ENCODE peak calls at places on chromosomes 5 and 9, in four cellular contexts. B is endothelial cell of umbilical vein, R is HCT116, X is K562. N is an unnamed sample. For H3K9me3, the result is how much of the 10 kb centered on the place peaks cover.

GRCh38 chr5:144131256-144131655 is 39.2 kb downstream of the YIPF5 start:
- DNase-seq in B (no peak), R (no peak), X (no peak), N (no peak)

GRCh38 chr5:119290161-119290569 is 65.7 kb upstream of the TNFAIP8 start:
- DNase-seq in B (no peak), R (no peak), X (no peak), N (no peak)

GRCh38 chr5:95641803-95642220 is 4.8 kb upstream of the RFESD start:
- DNase-seq in B (no peak), R (no peak), X (no peak), N (no peak)

GRCh38 chr5:171310816-171311697 is 2.0 kb downstream of the TLX3 start:
- DNase-seq in B (peak), R (no peak), X (no peak), N (no peak)

GRCh38 chr5:17802256-17802655 is 168.0 kb downstream of the TAF11L14 start:
- DNase-seq in B (no peak), R (no peak), X (no peak), N (no peak)

GRCh38 chr5:150288361-150288760 is 1.2 kb downstream of the CAMK2A start:
- DNase-seq in B (no peak), R (no peak), X (no peak), N (no peak)

GRCh38 chr9:14277202-14277601 is 36.7 kb downstream of the NFIB start:
- DNase-seq in B (peak), R (peak), X (no peak), N (no peak)

GRCh38 chr9:130500340-130500771 is 55.6 kb downstream of the ASS1 start:
- DNase-seq in B (no peak), R (no peak), X (no peak), N (no peak)

GRCh38 chr5:178067705-178068104 is 45.6 kb upstream of the N4BP3 start:
- DNase-seq in B (no peak), R (no peak), X (no peak), N (no peak)

GRCh38 chr9:127987103-127987614 is 6.4 kb upstream of the EEIG1 start:
- DNase-seq in B (no peak), R (no peak), X (no peak), N (no peak)

GRCh38 chr9:105693435-105694275 is 686 bp upstream of the TMEM38B start:
- DNase-seq in B (no peak), R (no peak), X (no peak), N (no peak)

GRCh38 chr9:133417541-133418461 is at the start of gene REXO4:
- DNase-seq in B (peak), R (peak), X (peak), N (peak)
- TF ChIP-seq POLR2AphosphoS5 in B (no peak), R (peak), X (no peak), N (peak)

GRCh38 chr5:141359790-141360426 is at the start of gene PCDHGB2:
- DNase-seq in B (peak), R (peak), X (no peak), N (no peak)
- H3K9me3 ChIP-seq in B (under half), R (under half), X (under half), N (half or more)

DNA sequence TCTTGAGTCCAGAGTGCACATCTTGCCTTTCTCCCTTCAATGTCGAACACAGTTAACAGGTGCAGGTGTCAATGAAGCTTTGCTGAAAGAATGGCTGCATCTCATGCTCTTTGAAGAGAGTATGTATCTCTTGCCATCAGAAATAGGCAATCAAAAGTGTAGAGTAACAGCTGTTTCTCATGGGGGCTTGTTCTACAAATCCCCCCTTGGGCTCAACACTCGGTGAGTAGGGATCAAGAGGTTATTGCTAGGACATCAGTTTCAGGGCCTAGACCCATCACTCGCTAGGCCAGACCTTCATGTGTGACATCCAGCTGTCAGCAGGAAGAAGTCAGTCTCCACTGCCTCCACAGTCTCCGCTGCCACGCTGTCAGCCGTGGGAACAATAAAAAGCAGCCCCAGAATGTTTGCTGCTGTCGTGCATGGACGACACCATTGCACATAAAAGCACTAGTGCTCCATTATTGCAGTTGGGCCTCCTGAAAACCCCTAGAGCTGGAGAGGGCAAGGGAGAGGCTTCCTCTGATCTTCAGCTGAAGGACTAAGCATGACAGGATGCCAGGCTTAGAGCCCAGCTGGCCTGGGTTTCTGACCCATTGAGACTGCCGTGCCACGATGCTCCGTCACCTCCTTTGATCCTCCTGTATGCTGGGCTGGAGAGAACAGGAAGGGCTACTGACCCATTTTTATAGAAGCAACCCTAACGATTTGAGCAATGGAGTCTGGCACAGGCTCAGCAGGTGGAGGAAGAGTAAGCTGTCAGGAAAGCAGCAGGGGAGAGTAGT is 23.6 kb downstream of the TRAF1 start:
- DNase-seq in B (no peak), R (no peak), X (no peak), N (no peak)
- H3K27ac ChIP-seq in B (no peak), R (no peak), X (no peak), N (no peak)

GRCh38 chr9:92616199-92617129 is 53.5 kb downstream of the IPPK start:
- DNase-seq in B (no peak), R (no peak), X (no peak), N (no peak)
- TF ChIP-seq POLR2AphosphoS5 in B (no peak), R (no peak), X (no peak), N (peak)

DNA sequence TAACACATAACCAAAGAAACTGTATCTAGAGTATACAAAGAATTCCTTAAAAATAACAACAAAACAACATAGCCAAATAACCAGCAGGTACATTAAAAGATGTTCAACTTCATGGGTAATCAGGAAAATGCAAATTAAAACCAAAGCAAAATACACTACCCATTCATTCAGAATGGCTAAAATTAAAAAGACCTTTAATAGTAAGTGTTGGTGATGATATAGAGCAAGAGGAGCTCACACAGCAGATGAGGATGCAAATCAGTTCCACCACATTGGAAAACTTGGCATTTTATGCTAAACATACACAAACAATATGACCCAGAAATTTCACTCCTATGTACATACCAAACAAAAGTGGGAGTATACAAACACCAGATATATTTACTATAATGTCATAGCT is 97.8 kb downstream of the DENND1A start:
- DNase-seq in B (no peak), R (no peak), X (no peak), N (no peak)
- H3K9me3 ChIP-seq in B (under half), R (under half), X (under half), N (under half)

GRCh38 chr9:99356512-99356971 is 134.5 kb downstream of the SEC61B start:
- DNase-seq in B (no peak), R (no peak), X (no peak), N (no peak)

GRCh38 chr9:99353408-99353807 is 131.3 kb downstream of the SEC61B start:
- DNase-seq in B (no peak), R (no peak), X (no peak), N (no peak)

GRCh38 chr9:99352786-99353185 is 130.7 kb downstream of the SEC61B start:
- DNase-seq in B (no peak), R (no peak), X (no peak), N (no peak)

GRCh38 chr9:99351647-99352046 is 129.6 kb downstream of the SEC61B start:
- DNase-seq in B (no peak), R (no peak), X (no peak), N (no peak)

DNA sequence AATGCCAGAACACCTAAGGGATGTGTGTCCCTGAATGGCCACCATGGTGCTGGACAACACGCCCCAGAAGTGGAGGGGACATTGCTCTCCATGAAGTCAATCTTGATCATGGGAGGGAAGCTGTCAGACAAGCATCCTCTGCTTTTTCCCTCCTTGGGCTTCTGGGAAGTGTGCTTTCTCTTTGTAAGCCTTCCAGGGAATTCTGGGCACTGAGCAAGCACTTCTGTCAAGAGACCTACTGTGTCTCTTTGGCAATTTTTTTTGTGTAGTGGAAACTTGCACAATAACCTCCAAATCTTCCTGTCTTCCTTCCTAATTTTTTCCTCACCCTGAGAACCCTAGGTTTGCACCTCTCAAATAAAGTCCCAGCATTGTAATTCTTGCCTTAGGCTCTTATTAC is 132.0 kb downstream of the SEC61B start:
- DNase-seq in B (no peak), R (no peak), X (no peak), N (no peak)
- H3K27ac ChIP-seq in B (no peak), R (no peak), X (no peak), N (no peak)

DNA sequence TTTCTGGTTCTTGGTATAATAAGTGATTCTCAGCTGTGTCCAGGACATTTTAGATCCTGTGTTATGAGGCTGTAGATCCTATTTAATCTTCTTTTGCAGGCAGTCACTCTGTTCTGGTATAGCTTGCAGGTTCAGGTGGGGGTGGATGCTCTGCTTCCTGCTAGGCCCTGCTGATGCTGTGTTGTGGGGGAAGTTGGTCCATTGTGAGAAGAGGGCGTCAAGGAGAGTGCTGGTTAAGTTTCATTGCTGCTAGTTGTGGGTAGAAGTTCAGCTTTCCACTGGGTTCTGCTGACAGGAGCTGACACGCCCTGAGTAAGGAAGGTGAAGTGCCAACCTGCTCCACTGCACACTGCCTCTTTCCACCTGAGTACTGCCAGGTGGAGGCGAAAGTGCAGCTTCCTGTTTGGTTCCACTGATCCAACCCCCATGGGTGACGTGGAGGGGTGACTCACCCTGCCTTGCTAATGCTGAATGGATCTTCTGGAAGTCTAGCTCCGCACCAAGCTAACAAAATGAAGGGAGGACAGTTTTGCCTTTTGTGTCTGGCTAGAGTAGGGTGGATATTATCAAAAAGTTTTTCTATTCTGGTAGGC is 16.3 kb downstream of the NMRK1 start:
- DNase-seq in B (no peak), R (peak), X (peak), N (no peak)
- TF ChIP-seq POLR2AphosphoS5 in B (no peak), R (no peak), X (no peak), N (no peak)